ENCODE peak calls at places on chromosome 6, in five cellular contexts. J is SK-N-DZ; I is stimulated activated CD4-positive, alpha-beta T cell treated with anti-CD3 and anti-CD28 coated beads, Interleukin-1b, Interleukin-23, amount 100 ng/mL, for 48 hours; Q is stimulated activated naive B cell treated with anti-CD40 and anti-IgM and Interleukin-4, amounts not matched to agents 10 μg/mL and 1 μg/mL and 100 μg/mL, for 72 hours; C is stimulated activated naive CD4-positive, alpha-beta T cell. O is an unnamed sample.

GRCh38 chr6:27547157-27548075 is 74.5 kb upstream of the ZNF184 start:
- DNase-seq in J (peak; percentile 20), Q (no peak), I (peak; percentile 58), C (no peak), O (peak; percentile 59)

GRCh38 chr6:29958046-29958445 is 15.7 kb downstream of the HLA-A start:
- DNase-seq in J (no peak), I (no peak), C (no peak), Q (no peak), O (no peak)

GRCh38 chr6:125271486-125272159 is 30.1 kb downstream of the HDDC2 start:
- DNase-seq in C (no peak), Q (no peak), I (no peak), J (no peak), O (no peak)

GRCh38 chr6:135535989-135536414 is 38.5 kb upstream of the AHI1 start:
- DNase-seq in C (peak; percentile 45), J (peak; percentile 50), I (no peak), Q (peak; percentile 12), O (peak; percentile 4)

GRCh38 chr6:170480045-170480714 is 72.9 kb downstream of the PSMB1 start:
- DNase-seq in I (no peak), C (no peak), J (no peak), Q (no peak), O (no peak)

GRCh38 chr6:112029045-112029822 is 24.7 kb upstream of the CCN6 start:
- DNase-seq in I (peak; percentile 79), Q (peak; percentile 27), J (peak; percentile 71), C (no peak), O (no peak)

GRCh38 chr6:43744490-43744889 is 25.5 kb upstream of the VEGFA start:
- DNase-seq in I (no peak), C (no peak), Q (no peak), J (no peak), O (no peak)

GRCh38 chr6:123415844-123416468 is 220.8 kb downstream of the TRDN start:
- DNase-seq in J (peak; percentile 72), Q (peak; percentile 5), C (no peak), I (peak; percentile 12), O (no peak)

GRCh38 chr6:156919370-156919769 is 142.2 kb downstream of the ARID1B start:
- DNase-seq in C (no peak), I (no peak), Q (no peak), J (no peak), O (no peak)